ENCODE peak calls at places on chromosomes 11 and 22, in seven cellular contexts. I is NCI-H82, G is AG09309, F is foreskin fibroblast, T is stromal cell of bone marrow, K is activated T-cell treated with anti-CD3 and anti-CD28 coated beads for 4 hours, E is T-cell. H is an unnamed sample.

GRCh38 chr11:76491644-76492043 is 46.8 kb downstream of the EMSY start:
- DNase-seq in I (no peak), F (no peak), K (no peak), E (no peak), T (no peak), G (no peak), H (no peak)

GRCh38 chr22:24432059-24432853 is 4.9 kb downstream of the ADORA2A start:
- DNase-seq in F (peak; percentile 35), I (no peak), E (no peak), G (no peak), K (peak; percentile 42), T (no peak), H (no peak)

GRCh38 chr22:49426098-49426497 is 401.6 kb downstream of the BRD1 start:
- DNase-seq in G (no peak), E (no peak), K (no peak), F (no peak), T (no peak), I (no peak), H (no peak)

GRCh38 chr11:1668911-1669473 is 28.0 kb upstream of the KRTAP5-6 start:
- DNase-seq in F (no peak), T (no peak), K (no peak), G (no peak), I (no peak), E (no peak), H (no peak)

GRCh38 chr22:44020981-44021380 is 3.1 kb upstream of the PARVB start:
- DNase-seq in G (no peak), F (no peak), E (no peak), I (no peak), T (no peak), K (no peak), H (no peak)

GRCh38 chr11:82675838-82676237 is 57.8 kb downstream of the FAM181B start:
- DNase-seq in F (no peak), I (no peak), K (no peak), T (no peak), G (no peak), E (no peak), H (no peak)

GRCh38 chr11:41414771-41415440 is 44.5 kb downstream of the LRRC4C start:
- DNase-seq in G (no peak), I (no peak), T (no peak), F (no peak), K (no peak), E (no peak), H (no peak)

GRCh38 chr22:28329582-28330073 is 350.0 kb downstream of the TTC28 start:
- DNase-seq in I (no peak), E (no peak), K (no peak), T (no peak), F (peak; percentile 35), G (peak; percentile 27), H (no peak)

GRCh38 chr11:15006139-15006759 is 34.1 kb upstream of the CALCA start:
- DNase-seq in E (no peak), K (no peak), I (peak; percentile 62), G (peak; percentile 3), T (peak; percentile 8), F (peak; percentile 49), H (no peak)

GRCh38 chr11:76329983-76330382 is 50.9 kb downstream of the THAP12 start:
- DNase-seq in G (no peak), K (no peak), F (no peak), I (peak; percentile 26), E (no peak), T (no peak), H (no peak)

GRCh38 chr11:12137938-12138731 is 27.7 kb downstream of the MICAL2 start:
- DNase-seq in K (no peak), F (peak; percentile 87), I (no peak), T (peak; percentile 90), E (no peak), G (peak; percentile 87), H (no peak)